ENCODE peak calls at places on chromosomes 7 and 10, in eight cellular contexts. C, E, W, P, R, Q, J and Z are unnamed samples. For H3K4me1 and H3K36me3, the result is how much of the 10 kb centered on the place peaks cover.

GRCh38 chr7:111363099-111363498 is 199.2 kb downstream of the IMMP2L start:
- DNase-seq in J (no peak), Q (no peak), P (peak), C (no peak), E (no peak), R (no peak), W (no peak), Z (no peak)

GRCh38 chr7:4715385-4715770 is 33.3 kb downstream of the FOXK1 start:
- DNase-seq in P (peak), E (no peak), J (peak), R (no peak), W (peak), C (peak), Q (peak), Z (no peak)

GRCh38 chr10:89250814-89251416 is 660 bp downstream of the LIPA start:
- DNase-seq in R (no peak), Q (no peak), C (no peak), P (peak), E (no peak), J (no peak), W (no peak), Z (no peak)

GRCh38 chr10:69375307-69376151 is 41.2 kb downstream of the TACR2 start:
- DNase-seq in C (no peak), Q (peak), P (peak), E (no peak), R (no peak), W (no peak), J (peak), Z (no peak)

GRCh38 chr10:80382989-80383388 is 25.4 kb upstream of the PRXL2A start:
- DNase-seq in R (peak), C (peak), Q (peak), E (peak), J (peak), W (peak), P (peak), Z (peak)

GRCh38 chr7:85890244-85890811 is 703.5 kb upstream of the SEMA3D start:
- DNase-seq in E (peak), J (no peak), R (no peak), P (peak), Q (peak), C (no peak), W (no peak), Z (no peak)

GRCh38 chr10:114648368-114648767 is 9.7 kb downstream of the ABLIM1 start:
- DNase-seq in W (peak), R (no peak), P (peak), E (no peak), J (no peak), Q (no peak), C (no peak), Z (no peak)

GRCh38 chr7:2465928-2466327 is 10.3 kb downstream of the GRIFIN start:
- DNase-seq in R (no peak), Q (no peak), C (no peak), J (no peak), W (no peak), P (no peak), E (no peak), Z (peak)

GRCh38 chr10:109957092-109957797 is 33.9 kb upstream of the XPNPEP1 start:
- DNase-seq in R (no peak), P (no peak), J (no peak), W (no peak), E (no peak), C (no peak), Q (no peak), Z (no peak)

GRCh38 chr7:925601-926000 is 28.9 kb downstream of the ADAP1 start:
- DNase-seq in W (no peak), R (peak), P (no peak), J (no peak), E (no peak), C (no peak), Q (no peak), Z (no peak)

GRCh38 chr10:124043310-124044142 is 49.9 kb downstream of the CHST15 start:
- DNase-seq in J (no peak), P (no peak), E (no peak), R (no peak), W (no peak), Q (no peak), C (no peak), Z (no peak)

GRCh38 chr10:88620441-88620840 is 33.9 kb downstream of the LIPJ start:
- DNase-seq in C (no peak), E (no peak), W (no peak), J (no peak), R (no peak), Q (no peak), P (no peak), Z (no peak)

GRCh38 chr10:4850400-4850799 is 24.4 kb downstream of the AKR1E2 start:
- DNase-seq in W (no peak), J (no peak), E (no peak), C (no peak), R (no peak), P (no peak), Q (no peak), Z (no peak)

GRCh38 chr7:155375337-155376277 is 77.9 kb downstream of the INSIG1 start:
- DNase-seq in W (no peak), R (no peak), Q (no peak), P (no peak), J (no peak), E (no peak), C (no peak), Z (no peak)

GRCh38 chr10:125064681-125065492 is 95.5 kb downstream of the CTBP2 start:
- DNase-seq in R (no peak), C (no peak), E (peak), W (no peak), J (no peak), Q (no peak), P (peak), Z (no peak)

GRCh38 chr10:74887614-74888284 is 61.3 kb downstream of the KAT6B start:
- DNase-seq in P (no peak), J (no peak), Q (no peak), E (no peak), R (no peak), W (no peak), C (no peak), Z (no peak)

GRCh38 chr7:111855161-111855841 is 293.0 kb upstream of the IMMP2L start:
- DNase-seq in J (peak), W (peak), Q (peak), E (peak), P (peak), C (peak), R (no peak), Z (peak)

GRCh38 chr7:27532256-27532783 is 130.4 kb downstream of the HIBADH start:
- DNase-seq in J (no peak), P (no peak), C (no peak), Q (no peak), E (no peak), R (no peak), W (no peak), Z (no peak)

GRCh38 chr10:18583575-18584270 is 67.7 kb downstream of the NSUN6 start:
- DNase-seq in R (no peak), J (no peak), Q (no peak), E (peak), P (peak), W (no peak), C (no peak), Z (no peak)

GRCh38 chr7:2043316-2044039 is 189.3 kb downstream of the MAD1L1 start:
- DNase-seq in W (no peak), P (no peak), Q (no peak), R (no peak), C (no peak), J (no peak), E (no peak), Z (no peak)

GRCh38 chr7:94223375-94224084 is 171.2 kb upstream of the COL1A2 start:
- DNase-seq in Q (peak), E (no peak), J (no peak), R (no peak), P (peak), C (no peak), W (peak), Z (peak)

GRCh38 chr10:22245567-22245966 is 27.8 kb upstream of the EBLN1 start:
- DNase-seq in C (no peak), J (no peak), E (no peak), R (no peak), W (no peak), Q (no peak), P (peak), Z (no peak)

GRCh38 chr7:4103352-4104091 is 578.6 kb upstream of the FOXK1 start:
- DNase-seq in E (peak), C (no peak), P (no peak), W (no peak), R (no peak), J (no peak), Q (no peak), Z (no peak)

GRCh38 chr7:135980665-135981180 is 3.6 kb upstream of the MTPN start:
- DNase-seq in Q (no peak), R (peak), J (no peak), W (peak), C (no peak), P (peak), E (peak), Z (no peak)

GRCh38 chr10:86264481-86265231 is 101.9 kb downstream of the GRID1 start:
- DNase-seq in J (no peak), E (no peak), Q (no peak), R (no peak), W (peak), C (no peak), P (no peak), Z (no peak)

GRCh38 chr10:26739087-26739631 is 41.7 kb downstream of the PDSS1 start:
- DNase-seq in C (no peak), E (peak), Q (no peak), W (no peak), P (no peak), R (no peak), J (no peak), Z (no peak)

GRCh38 chr7:69683002-69683401 is 84.7 kb downstream of the AUTS2 start:
- DNase-seq in J (no peak), W (peak), E (no peak), P (no peak), Q (no peak), R (no peak), C (no peak), Z (peak)

GRCh38 chr7:68321076-68321639 is 1277.1 kb upstream of the AUTS2 start:
- DNase-seq in W (peak), C (no peak), E (no peak), R (no peak), J (peak), P (no peak), Q (peak), Z (no peak)

DNA sequence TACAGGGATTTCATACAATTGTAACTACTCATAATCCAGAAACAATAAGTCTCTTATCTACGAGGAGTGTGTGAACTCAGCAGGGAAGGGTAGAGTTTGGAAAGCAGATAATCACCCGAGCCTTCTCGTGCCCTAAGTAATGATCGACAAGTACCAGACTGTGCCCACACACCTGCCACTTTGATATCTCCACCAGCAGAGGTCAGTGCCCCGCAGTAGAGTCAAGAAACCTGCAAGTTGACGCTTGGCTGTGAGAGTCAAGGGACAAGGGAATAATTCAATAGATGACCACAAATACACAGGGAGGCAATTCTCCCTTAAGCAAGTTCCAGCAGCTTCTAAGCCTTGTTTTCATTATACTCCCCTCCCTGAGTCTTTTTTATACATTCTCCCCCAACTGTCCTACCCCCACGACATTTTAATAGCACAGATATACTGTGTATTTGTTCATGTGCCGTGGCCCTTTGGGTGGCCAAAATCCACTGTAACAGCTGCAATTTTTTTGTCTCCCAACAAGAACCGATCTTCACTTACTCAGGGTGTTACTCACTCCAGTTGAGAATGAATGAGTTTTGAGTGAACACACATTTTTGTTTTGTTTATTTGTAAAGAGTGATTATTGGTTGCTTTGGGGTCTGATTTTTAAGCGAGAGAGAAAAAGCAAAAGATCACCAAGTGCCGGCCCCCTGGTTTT is 106.9 kb upstream of the RHEB start:
- DNase-seq in P (peak), C (no peak), R (no peak), Q (peak), E (peak), J (peak), W (peak), Z (no peak)
- H3K4me1 ChIP-seq in P (under half), C (under half), R (under half), Q (under half), E (under half), J (under half), W (under half), Z (under half)

DNA sequence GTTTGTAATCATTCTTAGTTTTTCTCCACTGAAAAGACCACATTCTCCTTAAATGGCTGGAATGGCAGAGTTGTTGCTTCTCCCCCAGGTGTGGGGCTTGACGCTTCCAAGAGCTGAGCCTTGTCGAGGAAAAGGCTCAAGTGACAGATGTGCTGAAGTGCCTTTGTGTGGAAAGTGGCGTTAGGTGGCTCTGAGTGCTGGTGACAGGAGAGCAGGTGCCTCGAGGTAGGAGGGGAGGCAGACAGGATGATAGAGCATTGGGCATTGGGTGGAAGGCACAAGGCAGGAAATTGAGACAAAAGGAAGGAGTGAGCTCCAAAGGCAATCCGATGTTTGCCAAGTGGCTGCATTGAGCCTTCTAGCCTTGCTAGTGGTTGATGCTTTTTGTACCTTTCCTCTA is 6.7 kb downstream of the KIAA1217 start:
- DNase-seq in C (no peak), P (no peak), Q (peak), E (no peak), R (no peak), W (no peak), J (no peak), Z (no peak)
- H3K4me3 ChIP-seq in C (no peak), P (no peak), Q (no peak), E (no peak), R (no peak), W (no peak), J (no peak), Z (no peak)

DNA sequence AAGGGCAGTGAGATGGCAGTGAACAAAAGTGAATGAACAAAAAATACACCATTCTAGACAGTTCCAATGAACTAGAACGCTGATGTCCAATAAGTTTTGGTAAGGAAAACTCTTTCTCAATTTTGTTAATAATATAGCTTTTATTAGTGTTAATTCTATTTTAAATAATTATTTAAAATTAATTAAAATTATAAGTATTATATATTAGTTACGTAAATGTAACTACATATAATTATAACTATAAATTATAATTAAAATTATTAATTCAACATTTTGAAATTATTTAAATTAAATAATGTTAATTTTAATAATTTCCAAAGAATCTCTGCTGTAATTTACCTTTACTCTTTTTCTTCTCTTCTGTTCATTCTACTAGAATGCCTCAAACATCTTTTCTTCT is 5.4 kb downstream of the SRI start:
- DNase-seq in P (no peak), E (no peak), J (no peak), Q (no peak), C (no peak), W (no peak), R (no peak), Z (no peak)
- H3K36me3 ChIP-seq in P (under half), E (under half), J (under half), Q (under half), C (under half), W (half or more), R (under half), Z (half or more)

DNA sequence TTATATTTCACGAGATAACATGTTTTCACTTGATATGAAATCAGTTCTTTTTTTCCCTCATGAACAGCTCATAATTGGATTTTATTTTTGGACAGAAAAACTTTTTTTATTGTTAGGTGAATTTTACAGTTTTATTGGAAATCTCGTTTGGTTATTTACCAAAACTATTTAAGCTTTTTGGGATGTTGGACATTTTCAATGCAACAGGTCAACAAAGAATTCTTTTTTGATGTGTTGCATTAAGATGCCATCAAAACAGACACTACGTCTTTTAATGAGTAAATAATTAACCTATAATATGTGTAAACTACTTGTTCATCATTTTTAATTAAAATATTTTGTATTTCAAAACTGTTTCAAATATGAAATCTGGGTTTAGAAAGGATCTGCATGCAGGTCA is 5.3 kb downstream of the KMT2E start:
- DNase-seq in R (no peak), P (no peak), W (no peak), C (no peak), E (no peak), Q (no peak), J (no peak), Z (no peak)
- H3K4me1 ChIP-seq in R (half or more), P (half or more), W (under half), C (under half), E (half or more), Q (under half), J (half or more), Z (under half)

GRCh38 chr10:30553625-30554442 is 75.7 kb downstream of the LYZL2 start:
- DNase-seq in E (no peak), R (no peak), J (peak), C (peak), P (peak), W (peak), Q (peak), Z (peak)
- H3K4me3 ChIP-seq in E (no peak), R (no peak), J (peak), C (no peak), P (peak), W (no peak), Q (no peak), Z (no peak)

DNA sequence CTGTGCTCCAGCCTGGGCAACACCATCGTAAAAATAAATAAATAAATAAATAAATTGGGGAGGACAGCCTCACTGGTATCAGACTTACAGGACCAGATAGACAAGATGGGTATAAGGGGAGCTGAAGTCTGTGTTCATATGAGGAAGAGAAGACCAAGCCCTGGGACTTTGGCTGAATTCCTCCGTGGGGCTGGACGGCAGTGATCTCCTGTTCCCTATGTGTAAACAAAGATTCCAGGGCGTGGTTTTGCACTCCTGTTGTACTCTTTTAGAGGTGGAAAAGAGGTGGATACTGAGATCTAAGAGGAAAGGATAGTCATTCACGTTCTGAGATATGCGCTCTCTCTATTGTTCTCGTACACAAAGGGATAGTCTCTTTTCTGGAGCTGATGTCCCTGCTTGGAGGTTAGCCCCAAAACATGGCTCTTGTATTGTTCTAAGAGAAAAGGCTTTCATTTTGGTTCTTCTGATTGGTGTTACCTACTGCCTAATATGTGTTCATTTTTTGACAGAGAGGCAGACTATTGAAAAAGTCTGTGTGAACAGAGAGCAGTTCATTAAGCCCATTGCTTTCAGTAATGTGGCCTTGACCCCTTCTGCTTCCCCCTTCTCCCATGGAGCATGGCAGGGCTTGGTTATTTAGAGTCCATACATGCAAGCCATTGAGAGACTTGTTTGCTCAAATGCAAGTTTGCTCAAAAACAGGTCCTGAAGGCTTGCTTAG is 12.3 kb downstream of the KCTD7 start:
- DNase-seq in P (no peak), R (no peak), J (no peak), E (no peak), Q (no peak), C (no peak), W (no peak), Z (no peak)
- H3K36me3 ChIP-seq in P (under half), R (under half), J (under half), E (half or more), Q (under half), C (under half), W (half or more), Z (under half)

GRCh38 chr10:43056568-43057011 is 20.3 kb upstream of the RET start:
- DNase-seq in W (no peak), C (no peak), Q (no peak), J (no peak), P (no peak), E (no peak), R (no peak), Z (no peak)

GRCh38 chr10:43058716-43059335 is 18.0 kb upstream of the RET start:
- DNase-seq in C (no peak), W (no peak), E (no peak), Q (no peak), R (no peak), P (no peak), J (no peak), Z (no peak)

GRCh38 chr10:43059336-43059720 is 17.5 kb upstream of the RET start:
- DNase-seq in E (no peak), R (no peak), W (no peak), J (no peak), P (no peak), C (no peak), Q (no peak), Z (no peak)

GRCh38 chr10:43057231-43057711 is 19.6 kb upstream of the RET start:
- DNase-seq in W (no peak), Q (no peak), P (no peak), C (no peak), E (no peak), J (no peak), R (no peak), Z (no peak)

GRCh38 chr10:43057831-43058340 is 19.0 kb upstream of the RET start:
- DNase-seq in R (no peak), C (no peak), W (no peak), Q (no peak), J (no peak), E (no peak), P (no peak), Z (no peak)
- H3K4me1 ChIP-seq in R (under half), C (under half), W (under half), Q (under half), J (under half), E (under half), P (under half), Z (under half)

GRCh38 chr10:118423800-118424479 is 81.8 kb upstream of the FAM204A start:
- DNase-seq in Q (peak), C (peak), R (peak), J (peak), P (peak), E (peak), W (peak), Z (peak)
- H3K4me3 ChIP-seq in Q (no peak), C (no peak), R (no peak), J (no peak), P (peak), E (no peak), W (no peak), Z (no peak)

DNA sequence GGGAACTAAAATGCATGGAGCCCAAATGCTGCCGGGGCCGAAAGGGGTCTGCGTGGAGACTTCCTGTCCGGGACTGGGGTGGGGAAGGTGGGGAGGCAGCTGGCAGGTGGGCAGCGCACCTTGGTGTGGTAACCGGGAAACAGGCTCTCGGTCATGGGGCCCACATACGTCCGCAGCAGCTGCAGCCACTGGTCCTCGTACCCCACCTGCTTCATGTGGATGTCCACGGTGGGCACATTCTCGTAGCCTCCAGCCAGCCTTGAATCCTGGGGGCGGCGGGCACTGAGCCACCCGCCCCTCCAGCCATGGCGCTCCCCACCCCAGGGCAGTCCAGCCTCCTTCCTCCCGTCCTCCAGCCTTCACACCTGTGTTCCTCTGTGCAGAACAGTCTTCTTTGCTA is 6.6 kb upstream of the MOGAT3 start:
- DNase-seq in Q (no peak), J (no peak), E (no peak), C (no peak), P (no peak), W (no peak), R (no peak), Z (no peak)
- H3K36me3 ChIP-seq in Q (under half), J (under half), E (under half), C (under half), P (under half), W (under half), R (under half), Z (under half)